ENCODE peak calls at places on chromosome 18, in seven cellular contexts. C is CD8-positive, alpha-beta memory T cell; Y is right lobe of liver; G is GM23248; Z is HCT116; H is PC-9; B is ovary. T is an unnamed sample.

GRCh38 chr18:50155406-50155805 is 39.5 kb downstream of the MYO5B start:
- DNase-seq in C (no peak), H (no peak), G (no peak), Y (no peak), B (no peak), Z (no peak), T (no peak)

GRCh38 chr18:59988098-59988706 is 88.4 kb downstream of the PMAIP1 start:
- DNase-seq in G (peak), C (peak), Z (peak), Y (no peak), B (peak), H (peak), T (peak)

GRCh38 chr18:63106727-63107126 is 212.8 kb downstream of the BCL2 start:
- DNase-seq in B (no peak), G (no peak), C (no peak), H (no peak), Y (no peak), Z (no peak), T (no peak)

GRCh38 chr18:54777118-54777791 is 51.0 kb upstream of the RAB27B start:
- DNase-seq in G (no peak), C (no peak), Y (no peak), B (no peak), H (no peak), Z (no peak), T (no peak)

GRCh38 chr18:3689091-3689490 is 239.1 kb downstream of the TGIF1 start:
- DNase-seq in B (no peak), Y (no peak), G (no peak), H (no peak), Z (no peak), C (no peak), T (no peak)

GRCh38 chr18:68314403-68314802 is 400.5 kb downstream of the TMX3 start:
- DNase-seq in H (no peak), G (peak), C (no peak), Y (no peak), Z (no peak), B (no peak), T (no peak)

GRCh38 chr18:22603902-22604301 is 186.2 kb upstream of the CTAGE1 start:
- DNase-seq in H (no peak), Z (no peak), Y (no peak), B (no peak), C (no peak), G (no peak), T (no peak)

GRCh38 chr18:58335821-58336220 is 291.8 kb downstream of the NEDD4L start:
- DNase-seq in C (no peak), B (no peak), Z (no peak), G (no peak), H (no peak), Y (no peak), T (no peak)

GRCh38 chr18:8635087-8635486 is 25.9 kb downstream of the RAB12 start:
- DNase-seq in Y (no peak), H (no peak), Z (no peak), C (no peak), B (no peak), G (peak), T (no peak)

GRCh38 chr18:67669993-67670671 is 153.6 kb upstream of the DSEL start:
- DNase-seq in Z (no peak), Y (no peak), H (no peak), C (no peak), B (no peak), G (peak), T (peak)

GRCh38 chr18:62420513-62421209 is 95.6 kb downstream of the TNFRSF11A start:
- DNase-seq in B (no peak), H (peak), G (peak), Z (no peak), C (peak), Y (no peak), T (peak)

GRCh38 chr18:2920546-2921343 is 73.9 kb downstream of the EMILIN2 start:
- DNase-seq in C (no peak), Z (no peak), Y (no peak), G (no peak), B (no peak), H (no peak), T (no peak)

GRCh38 chr18:51614033-51614432 is 416.6 kb upstream of the MEX3C start:
- DNase-seq in B (no peak), C (no peak), Z (no peak), G (peak), Y (no peak), H (peak), T (no peak)

GRCh38 chr18:10471574-10471973 is 17.1 kb downstream of the APCDD1 start:
- DNase-seq in Y (no peak), Z (no peak), B (no peak), C (no peak), H (no peak), G (no peak), T (no peak)

GRCh38 chr18:58599106-58599505 is 29.8 kb downstream of the ALPK2 start:
- DNase-seq in C (no peak), H (no peak), Z (no peak), G (peak), B (no peak), Y (no peak), T (no peak)

GRCh38 chr18:40250218-40250617 is 1704.8 kb upstream of the PIK3C3 start:
- DNase-seq in Z (no peak), B (no peak), Y (no peak), G (no peak), C (no peak), H (no peak), T (no peak)

GRCh38 chr18:49400398-49401072 is 59.9 kb downstream of the DYM start:
- DNase-seq in G (peak), Z (no peak), C (no peak), B (no peak), H (no peak), Y (no peak), T (no peak)

GRCh38 chr18:23743733-23744333 is 54.6 kb downstream of the LAMA3 start:
- DNase-seq in Z (no peak), G (no peak), H (no peak), C (no peak), B (no peak), Y (no peak), T (no peak)

GRCh38 chr18:58605027-58606020 is 23.6 kb downstream of the ALPK2 start:
- DNase-seq in Z (peak), B (no peak), C (no peak), G (peak), Y (no peak), H (no peak), T (peak)

GRCh38 chr18:4453712-4454547 is 1.2 kb downstream of the DLGAP1 start:
- DNase-seq in G (no peak), Z (no peak), C (no peak), Y (peak), H (no peak), B (peak), T (no peak)

GRCh38 chr18:524496-524895 is 24.0 kb upstream of the COLEC12 start:
- DNase-seq in G (peak), Z (no peak), B (no peak), Y (no peak), H (no peak), C (no peak), T (no peak)

GRCh38 chr18:23673725-23674124 is 11.0 kb upstream of the ANKRD29 start:
- DNase-seq in C (no peak), B (no peak), Z (no peak), Y (no peak), G (no peak), H (no peak), T (no peak)

GRCh38 chr18:76764296-76764901 is 58.0 kb upstream of the ZNF236 start:
- DNase-seq in C (no peak), B (no peak), Z (no peak), Y (no peak), G (no peak), H (no peak), T (no peak)

GRCh38 chr18:52337286-52337685 is 2.7 kb upstream of the DCC start:
- DNase-seq in B (no peak), H (no peak), G (peak), Z (no peak), Y (no peak), C (no peak), T (no peak)

GRCh38 chr18:9619990-9620389 is 5.6 kb upstream of the PPP4R1 start:
- DNase-seq in Y (no peak), Z (no peak), G (peak), B (peak), C (no peak), H (no peak), T (no peak)

GRCh38 chr18:49052891-49053644 is 102.3 kb upstream of the SMAD7 start:
- DNase-seq in H (peak), C (peak), B (no peak), G (peak), Y (no peak), Z (no peak), T (peak)

GRCh38 chr18:57921708-57922107 is 118.6 kb upstream of the ATP8B1 start:
- DNase-seq in G (peak), H (no peak), C (no peak), Y (no peak), B (no peak), Z (peak), T (no peak)

GRCh38 chr18:28794459-28795245 is 617.7 kb upstream of the CDH2 start:
- DNase-seq in C (no peak), Y (no peak), Z (no peak), G (peak), H (no peak), B (no peak), T (no peak)

GRCh38 chr18:5627756-5628511 is 84.1 kb upstream of the EPB41L3 start:
- DNase-seq in B (no peak), G (no peak), C (no peak), Z (no peak), H (no peak), Y (no peak), T (no peak)

GRCh38 chr18:49668583-49669290 is 106.9 kb downstream of the LIPG start:
- DNase-seq in Y (no peak), C (no peak), Z (no peak), G (no peak), B (peak), H (no peak), T (no peak)

GRCh38 chr18:11906926-11907874 is 917 bp downstream of the MPPE1 start:
- DNase-seq in G (peak), B (no peak), C (no peak), Y (no peak), H (no peak), Z (no peak), T (no peak)

GRCh38 chr18:28124239-28125029 is 52.5 kb downstream of the CDH2 start:
- DNase-seq in G (peak), C (no peak), B (no peak), Z (no peak), Y (no peak), H (no peak), T (no peak)

GRCh38 chr18:61950371-61950770 is 57.6 kb upstream of the RNF152 start:
- DNase-seq in C (no peak), G (no peak), H (no peak), B (no peak), Z (no peak), Y (no peak), T (no peak)

GRCh38 chr18:3140986-3141639 is 78.7 kb downstream of the MYOM1 start:
- DNase-seq in C (no peak), H (no peak), Y (no peak), G (no peak), B (no peak), Z (no peak), T (no peak)

DNA sequence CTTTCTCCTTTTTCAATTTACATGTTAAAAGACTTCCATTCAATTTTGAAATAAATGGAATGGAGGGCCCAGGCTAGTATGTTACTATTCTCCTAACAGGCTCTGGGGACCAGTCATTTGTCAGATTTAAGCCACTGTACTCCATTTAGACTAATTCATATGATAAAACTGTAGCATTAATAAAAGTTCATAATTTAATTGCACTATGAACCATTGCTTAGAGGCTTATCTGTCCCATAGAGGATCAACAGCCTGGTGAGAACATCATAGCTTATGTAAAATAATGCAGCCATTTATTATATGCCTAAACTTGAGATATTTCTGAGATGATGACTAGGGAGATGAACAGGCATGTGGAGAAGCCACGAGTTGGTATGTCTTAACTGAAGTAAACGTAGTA is 156.0 kb downstream of the RIT2 start:
- DNase-seq in G (no peak), H (no peak), C (no peak), Z (no peak), Y (no peak), B (no peak), T (no peak)
- H3K27ac ChIP-seq in G (no peak), H (no peak), C (no peak), Z (no peak), Y (no peak), B (no peak), T (no peak)

GRCh38 chr18:36128907-36129299 is 237 bp downstream of the SLC39A6 start:
- DNase-seq in Y (no peak), G (no peak), C (no peak), B (no peak), H (no peak), Z (no peak), T (peak)
- H3K27ac ChIP-seq in Y (peak), G (peak), C (peak), B (peak), H (no peak), Z (peak), T (peak)

GRCh38 chr18:31511098-31511497 is 13.1 kb downstream of the DSG2 start:
- DNase-seq in H (no peak), Y (no peak), C (no peak), Z (no peak), G (no peak), B (no peak), T (no peak)
- H3K27ac ChIP-seq in H (peak), Y (no peak), C (no peak), Z (peak), G (no peak), B (no peak), T (no peak)

GRCh38 chr18:44298566-44298965 is 382.1 kb upstream of the SETBP1 start:
- DNase-seq in G (no peak), C (no peak), Y (no peak), H (no peak), B (no peak), Z (no peak), T (no peak)
- H3K27ac ChIP-seq in G (no peak), C (no peak), Y (no peak), H (no peak), B (no peak), Z (no peak), T (no peak)